ENCODE peak calls at places on chromosomes 16 and 17, in eight cellular contexts. R is H9, Z is fibroblast of lung, V is mesendoderm, U is MM.1S, S is mesenchymal stem cell, T is mammary epithelial cell, O is IMR-90. C is an unnamed sample.

GRCh38 chr17:68074279-68074678 is 38.7 kb downstream of the KPNA2 start:
- DNase-seq in R (no peak), Z (no peak), V (no peak), U (no peak), S (no peak), T (no peak), O (no peak), C (no peak)

GRCh38 chr16:88102597-88102996 is 151.4 kb downstream of the BANP start:
- DNase-seq in R (no peak), Z (no peak), V (no peak), U (no peak), S (no peak), T (no peak), O (no peak), C (no peak)

GRCh38 chr17:34598161-34598776 is 18.9 kb downstream of the TMEM132E start:
- DNase-seq in R (peak; percentile 82), Z (no peak), V (peak; percentile 89), U (no peak), S (no peak), T (no peak), O (no peak), C (no peak)

GRCh38 chr17:82716383-82717181 is at the start of gene FN3KRP:
- DNase-seq in R (peak; percentile 98), Z (peak; percentile 87), V (peak; percentile 97), U (peak; percentile 96), S (peak; percentile 94), T (peak; percentile 91), O (peak; percentile 83), C (peak; percentile 91)

GRCh38 chr17:82400830-82401229 is 17.3 kb upstream of the HEXD start:
- DNase-seq in R (no peak), Z (no peak), V (no peak), U (peak; percentile 70), S (no peak), T (no peak), O (no peak), C (no peak)

GRCh38 chr17:27367121-27367981 is 73.4 kb downstream of the WSB1 start:
- DNase-seq in R (no peak), Z (no peak), V (peak; percentile 27), U (no peak), S (no peak), T (no peak), O (no peak), C (no peak)

GRCh38 chr17:29162909-29163341 is 17.3 kb downstream of the MYO18A start:
- DNase-seq in R (no peak), Z (no peak), V (no peak), U (no peak), S (no peak), T (no peak), O (no peak), C (no peak)

GRCh38 chr16:88015806-88016140 is 64.5 kb downstream of the BANP start:
- DNase-seq in R (no peak), Z (no peak), V (no peak), U (no peak), S (no peak), T (no peak), O (no peak), C (no peak)

GRCh38 chr16:20849587-20850390 is 43.5 kb downstream of the REXO5 start:
- DNase-seq in R (peak; percentile 51), Z (peak; percentile 52), V (peak; percentile 74), U (peak; percentile 20), S (peak; percentile 73), T (peak; percentile 59), O (peak; percentile 68), C (peak; percentile 81)

GRCh38 chr16:51137097-51137496 is 14.0 kb downstream of the SALL1 start:
- DNase-seq in R (no peak), Z (peak; percentile 47), V (no peak), U (no peak), S (no peak), T (no peak), O (no peak), C (no peak)

GRCh38 chr17:1438593-1439083 is 17.4 kb downstream of the CRK start:
- DNase-seq in R (no peak), Z (peak; percentile 66), V (peak; percentile 71), U (no peak), S (peak; percentile 86), T (no peak), O (peak; percentile 89), C (no peak)

GRCh38 chr17:27396941-27397340 is 59.3 kb upstream of the KSR1 start:
- DNase-seq in R (no peak), Z (peak; percentile 59), V (no peak), U (no peak), S (peak; percentile 65), T (no peak), O (peak; percentile 42), C (no peak)

GRCh38 chr16:54291107-54291980 is 4.8 kb upstream of the IRX3 start:
- DNase-seq in R (peak; percentile 44), Z (no peak), V (peak; percentile 28), U (no peak), S (no peak), T (no peak), O (no peak), C (no peak)
- H3K9ac ChIP-seq in R (no peak overlapping the region), Z (no peak overlapping the region), V (peak overlapping the region; percentile 49), U (no peak overlapping the region), S (no peak overlapping the region), T (no peak overlapping the region), O (no peak overlapping the region), C (no peak overlapping the region)

GRCh38 chr16:57409065-57409464 is 4.5 kb downstream of the CCL17 start:
- DNase-seq in R (no peak), Z (no peak), V (no peak), U (no peak), S (no peak), T (no peak), O (no peak), C (peak; percentile 31)

GRCh38 chr16:57411362-57411976 is 6.9 kb downstream of the CCL17 start:
- DNase-seq in R (no peak), Z (no peak), V (no peak), U (no peak), S (no peak), T (no peak), O (no peak), C (no peak)

GRCh38 chr16:57412584-57412983 is 8.0 kb downstream of the CCL17 start:
- DNase-seq in R (no peak), Z (no peak), V (no peak), U (no peak), S (no peak), T (no peak), O (no peak), C (no peak)

GRCh38 chr16:57407521-57408353 is 3.2 kb downstream of the CCL17 start:
- DNase-seq in R (no peak), Z (no peak), V (no peak), U (no peak), S (no peak), T (no peak), O (no peak), C (no peak)

DNA sequence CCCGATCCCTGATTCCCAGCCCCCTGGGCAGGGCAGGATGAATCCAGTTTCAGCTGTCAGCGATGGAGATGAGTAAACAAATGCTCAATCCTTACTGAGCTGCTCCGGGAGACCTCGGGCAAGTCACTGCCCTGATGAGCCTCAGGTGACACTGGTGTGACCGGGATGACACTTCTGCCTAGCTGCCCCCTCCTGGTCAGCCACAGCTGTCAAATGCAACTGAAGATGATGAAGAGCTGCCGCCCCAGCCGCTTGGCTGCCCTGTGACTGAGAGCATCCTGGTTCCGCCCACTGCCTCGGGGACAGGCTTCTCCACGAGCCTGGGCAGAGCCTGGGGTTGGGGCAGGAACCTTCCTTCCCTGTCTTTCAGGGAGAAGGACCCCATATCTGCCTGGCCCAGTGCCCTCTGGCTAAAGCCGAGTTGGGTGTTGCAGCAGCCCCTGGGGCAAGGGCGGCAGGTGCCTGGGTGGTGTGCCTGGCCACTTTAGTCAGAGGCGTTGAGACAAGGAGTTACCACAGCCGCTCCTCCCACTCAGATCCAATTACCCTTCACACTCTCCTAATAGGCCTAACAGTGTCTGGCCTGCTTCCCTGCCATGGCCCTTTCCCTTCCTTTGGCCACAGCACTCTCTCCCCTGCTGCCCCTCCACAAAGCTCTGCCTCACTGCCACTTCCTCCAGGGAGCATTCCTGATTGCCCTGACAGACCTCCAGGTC is 5.5 kb downstream of the CCL17 start:
- DNase-seq in R (peak; percentile 38), Z (no peak), V (peak; percentile 33), U (no peak), S (no peak), T (no peak), O (no peak), C (no peak)
- H3K9ac ChIP-seq in R (no peak overlapping the region), Z (no peak overlapping the region), V (no peak overlapping the region), U (no peak overlapping the region), S (no peak overlapping the region), T (no peak overlapping the region), O (no peak overlapping the region), C (no peak overlapping the region)

DNA sequence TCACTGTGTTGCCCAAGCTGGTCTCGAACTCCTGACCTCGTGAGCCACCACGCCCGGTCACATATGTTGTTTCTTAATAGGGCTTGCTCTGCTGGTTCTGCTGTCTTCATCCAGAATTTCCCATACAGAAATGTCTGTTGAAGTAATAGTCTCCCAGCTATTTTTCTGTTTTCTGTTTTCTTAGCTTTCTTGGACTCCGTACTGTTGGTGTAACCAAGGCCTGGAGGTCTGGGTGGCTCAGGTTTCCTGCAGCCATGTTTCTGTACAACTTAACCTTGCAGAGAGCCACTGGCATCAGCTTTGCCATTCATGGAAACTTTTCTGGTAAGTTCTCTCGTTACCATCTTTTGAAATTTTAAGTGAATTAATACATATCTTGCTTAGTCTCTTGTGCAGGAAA is 2.8 kb downstream of the SF3B3 start:
- DNase-seq in R (no peak), Z (no peak), V (no peak), U (no peak), S (no peak), T (no peak), O (no peak), C (no peak)
- H3K9ac ChIP-seq in R (peak overlapping the region; percentile 38), Z (no peak overlapping the region), V (peak overlapping the region; percentile 55), U (no peak overlapping the region), S (peak overlapping the region; percentile 64), T (peak overlapping the region; percentile 19), O (no peak overlapping the region), C (no peak overlapping the region)

DNA sequence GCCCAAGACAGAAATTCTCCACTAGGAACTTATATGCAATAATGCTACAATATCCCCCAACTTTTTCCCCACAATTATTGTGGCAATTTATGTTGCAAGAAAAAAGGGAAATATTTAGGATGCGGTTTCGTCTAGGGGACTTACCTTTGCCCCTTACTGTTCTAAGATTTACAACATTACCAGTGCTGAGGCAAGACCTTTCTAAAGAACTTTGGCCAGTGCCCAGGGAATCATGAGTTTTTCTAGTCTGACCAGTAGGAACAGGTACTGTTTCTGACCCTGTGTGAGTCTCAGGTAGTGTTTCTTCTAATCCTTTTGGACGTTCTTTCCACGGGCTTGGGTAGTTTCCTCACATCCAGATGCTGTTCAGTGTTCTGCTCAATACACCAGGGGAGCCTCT is 373.7 kb downstream of the HAPSTR1 start:
- DNase-seq in R (no peak), Z (no peak), V (no peak), U (no peak), S (no peak), T (no peak), O (no peak), C (no peak)
- H3K9ac ChIP-seq in R (no peak overlapping the region), Z (no peak overlapping the region), V (no peak overlapping the region), U (no peak overlapping the region), S (no peak overlapping the region), T (no peak overlapping the region), O (no peak overlapping the region), C (no peak overlapping the region)

C was measured in endothelial cell of umbilical vein.